ENCODE peak calls at places on chromosome 1, in six cellular contexts. I, C, B, M, F and J are unnamed samples.
A peak's percentile ranks its signal among the peaks of the same experiment; 100 is the strongest.

GRCh38 chr1:93349231-93350135 is 3.8 kb downstream of the DR1 start:
- DNase-seq in M (no peak), I (no peak), F (no peak), C (no peak), B (no peak), J (peak; percentile 37)

GRCh38 chr1:208160259-208160819 is 83.8 kb downstream of the PLXNA2 start:
- DNase-seq in I (no peak), M (no peak), C (no peak), F (no peak), B (no peak), J (no peak)

GRCh38 chr1:225877570-225877969 is 4.6 kb downstream of the TMEM63A start:
- DNase-seq in M (no peak), B (peak; percentile 48), C (peak; percentile 54), F (no peak), I (peak; percentile 45), J (peak; percentile 58)

GRCh38 chr1:34320081-34320480 is 143.4 kb downstream of the C1orf94 start:
- DNase-seq in M (no peak), C (no peak), I (no peak), B (no peak), F (no peak), J (no peak)

GRCh38 chr1:225825078-225825477 is 15.2 kb downstream of the EPHX1 start:
- DNase-seq in I (no peak), B (no peak), C (no peak), F (peak; percentile 56), M (no peak), J (peak; percentile 85)

GRCh38 chr1:70509996-70510876 is 99.2 kb downstream of the CTH start:
- DNase-seq in M (no peak), B (peak; percentile 63), C (peak; percentile 72), F (peak; percentile 78), I (no peak), J (peak; percentile 70)

GRCh38 chr1:50976111-50976889 is 6.3 kb downstream of the CDKN2C start:
- DNase-seq in F (peak; percentile 92), B (no peak), C (peak; percentile 46), I (no peak), M (no peak), J (no peak)

GRCh38 chr1:204188959-204189639 is 7.2 kb downstream of the KISS1 start:
- DNase-seq in B (no peak), C (no peak), F (no peak), I (no peak), M (no peak), J (no peak)

GRCh38 chr1:55057956-55058298 is 18.6 kb downstream of the PCSK9 start:
- DNase-seq in I (no peak), M (no peak), F (no peak), B (no peak), C (no peak), J (no peak)

GRCh38 chr1:1406821-1407100 is 332 bp downstream of the MRPL20 start:
- DNase-seq in I (no peak), C (no peak), F (no peak), M (no peak), B (no peak), J (no peak)

GRCh38 chr1:116350097-116350645 is 22.9 kb upstream of the ATP1A1 start:
- DNase-seq in B (no peak), I (no peak), F (no peak), M (no peak), C (no peak), J (no peak)

GRCh38 chr1:64861611-64862010 is 104.7 kb downstream of the JAK1 start:
- DNase-seq in I (no peak), F (no peak), C (peak; percentile 72), M (no peak), B (peak; percentile 34), J (no peak)

GRCh38 chr1:15617874-15618684 is 821 bp downstream of the DDI2 start:
- DNase-seq in F (peak; percentile 22), C (peak; percentile 43), B (peak; percentile 21), M (no peak), I (no peak), J (peak; percentile 71)